ENCODE peak calls at places on chromosomes 16 and 17, in six cellular contexts. E, K, X, C, W and S are unnamed samples. For H3K9me3, the result is how much of the 10 kb centered on the place peaks cover.

GRCh38 chr16:57761957-57762356 is 26.4 kb downstream of the KATNB1 start:
- DNase-seq in K (no peak), W (no peak), X (no peak), C (no peak), E (no peak), S (no peak)

GRCh38 chr16:80174416-80174815 is 366.4 kb upstream of the DYNLRB2 start:
- DNase-seq in W (no peak), E (no peak), X (no peak), K (no peak), C (no peak), S (no peak)

GRCh38 chr17:67469208-67469980 is 92.3 kb downstream of the PITPNC1 start:
- DNase-seq in K (no peak), W (no peak), C (no peak), X (no peak), E (no peak), S (peak)

GRCh38 chr16:58331024-58331707 is 36.3 kb upstream of the PRSS54 start:
- DNase-seq in W (peak), X (no peak), C (no peak), E (no peak), K (no peak), S (no peak)

GRCh38 chr16:46812781-46813555 is 18.0 kb downstream of the C16orf87 start:
- DNase-seq in X (no peak), W (no peak), K (no peak), C (no peak), E (no peak), S (no peak)

GRCh38 chr16:30967795-30968194 is 10.2 kb downstream of the SETD1A start:
- DNase-seq in W (no peak), E (no peak), X (no peak), K (no peak), C (no peak), S (no peak)

GRCh38 chr17:72920513-72920912 is 172.0 kb downstream of the SLC39A11 start:
- DNase-seq in E (no peak), C (no peak), K (no peak), W (no peak), X (no peak), S (no peak)

GRCh38 chr17:78939615-78940014 is 14.4 kb upstream of the TIMP2 start:
- DNase-seq in W (no peak), X (no peak), E (no peak), C (no peak), K (no peak), S (no peak)

GRCh38 chr17:78341559-78342437 is 18.1 kb downstream of the SOCS3 start:
- DNase-seq in K (peak), X (peak), W (peak), C (peak), E (peak), S (peak)

GRCh38 chr17:71251936-71252335 is 868.9 kb upstream of the SOX9 start:
- DNase-seq in C (no peak), E (no peak), X (no peak), K (no peak), W (no peak), S (no peak)

GRCh38 chr16:67946128-67946569 is 2.2 kb upstream of the LCAT start:
- DNase-seq in K (no peak), C (no peak), W (no peak), E (no peak), X (no peak), S (no peak)

GRCh38 chr16:52740333-52740732 is 193.4 kb upstream of the TOX3 start:
- DNase-seq in X (no peak), C (no peak), E (no peak), K (no peak), W (no peak), S (no peak)

GRCh38 chr17:66733759-66734158 is 101.2 kb upstream of the CACNG5 start:
- DNase-seq in K (no peak), X (no peak), W (no peak), C (no peak), E (no peak), S (no peak)

GRCh38 chr17:74972107-74972972 is at the start of gene HID1:
- DNase-seq in C (peak), W (peak), X (peak), E (no peak), K (peak), S (peak)

GRCh38 chr17:17817552-17817947 is 19.2 kb downstream of the SREBF1 start:
- DNase-seq in W (no peak), X (no peak), E (no peak), K (no peak), C (no peak), S (no peak)

GRCh38 chr17:17815062-17815406 is 21.8 kb downstream of the SREBF1 start:
- DNase-seq in X (no peak), K (no peak), E (no peak), W (no peak), C (no peak), S (peak)

GRCh38 chr17:17816831-17817551 is 19.8 kb downstream of the SREBF1 start:
- DNase-seq in C (no peak), W (no peak), X (no peak), E (no peak), K (no peak), S (no peak)

GRCh38 chr17:17815436-17816200 is 21.2 kb downstream of the SREBF1 start:
- DNase-seq in K (no peak), C (no peak), W (no peak), E (no peak), X (no peak), S (no peak)

DNA sequence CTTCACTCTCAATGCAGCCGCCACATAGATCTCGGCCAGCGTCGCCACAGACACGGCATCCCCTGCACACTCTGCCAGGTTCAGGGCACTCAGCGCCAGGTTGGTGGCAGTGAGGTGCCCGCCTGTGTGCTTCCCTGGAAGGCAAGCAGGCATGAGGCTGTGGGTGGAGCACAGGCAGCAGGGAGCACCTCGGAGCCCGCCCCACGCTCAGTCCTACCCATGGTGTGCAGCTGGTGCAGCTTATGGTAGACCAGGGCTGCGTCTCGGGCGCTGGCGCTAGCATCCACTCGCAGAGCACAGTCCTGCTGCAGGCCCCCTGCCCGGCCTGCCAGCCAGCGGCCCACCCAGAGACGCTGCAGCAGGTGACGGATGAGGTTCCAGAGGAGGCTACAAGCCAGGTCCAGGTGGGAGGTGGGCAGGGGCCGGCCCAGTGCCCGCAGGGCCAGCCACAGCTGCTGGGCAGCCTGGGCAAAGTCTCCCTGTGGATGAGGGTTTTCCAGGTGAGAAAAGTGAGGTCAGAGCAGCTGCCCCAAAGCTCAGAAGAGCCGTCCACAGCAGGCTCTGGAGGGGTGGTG is 20.5 kb downstream of the SREBF1 start:
- DNase-seq in E (no peak), W (no peak), C (no peak), K (no peak), X (no peak), S (no peak)
- TF ChIP-seq POLR2A in E (no peak), W (no peak), C (no peak), K (no peak), X (no peak), S (no peak)

GRCh38 chr17:21679256-21680146 is 12.8 kb upstream of the KCNJ18 start:
- DNase-seq in K (no peak), W (no peak), C (no peak), X (no peak), E (no peak), S (no peak)
- H3K9me3 ChIP-seq in K (under half), W (under half), C (under half), X (under half), E (under half), S (under half)

GRCh38 chr16:17339764-17340541 is 130.8 kb downstream of the XYLT1 start:
- DNase-seq in E (no peak), C (peak), X (no peak), K (no peak), W (no peak), S (no peak)
- TF ChIP-seq CTCF in E (no peak), C (no peak), X (no peak), K (no peak), W (no peak), S (no peak)

GRCh38 chr16:11240636-11241473 is 15.1 kb downstream of the SOCS1 start:
- DNase-seq in K (no peak), C (peak), X (no peak), W (no peak), E (no peak), S (peak)
- TF ChIP-seq POLR2A in K (no peak), C (no peak), X (no peak), W (no peak), E (no peak), S (no peak)

GRCh38 chr16:78794581-78795300 is 695.3 kb downstream of the WWOX start:
- DNase-seq in W (no peak), E (no peak), C (no peak), K (no peak), X (no peak), S (no peak)
- H3K9me3 ChIP-seq in W (under half), E (under half), C (under half), K (under half), X (under half), S (under half)

GRCh38 chr17:80218391-80218790 is 1.7 kb downstream of the SGSH start:
- DNase-seq in C (no peak), W (no peak), E (no peak), X (no peak), K (no peak), S (no peak)

GRCh38 chr17:80220709-80221215 is 535 bp downstream of the SLC26A11 start:
- DNase-seq in K (peak), C (no peak), W (peak), X (peak), E (peak), S (no peak)

GRCh38 chr17:80221401-80221800 is 1.2 kb downstream of the SLC26A11 start:
- DNase-seq in E (no peak), X (no peak), C (no peak), K (no peak), W (no peak), S (no peak)

GRCh38 chr17:80219013-80219776 is 938 bp downstream of the SGSH start:
- DNase-seq in W (peak), E (peak), C (peak), K (peak), X (peak), S (peak)

GRCh38 chr17:80219777-80220708 is at the start of the genes SGSH and SLC26A11:
- DNase-seq in W (peak), K (peak), E (peak), C (peak), X (peak), S (peak)
- TF ChIP-seq CTCF in W (no peak), K (no peak), E (no peak), C (no peak), X (peak), S (no peak)

GRCh38 chr17:36149296-36149820 is 27.1 kb downstream of the TBC1D3B start:
- DNase-seq in W (peak), E (peak), X (peak), C (no peak), K (no peak), S (peak)
- TF ChIP-seq POLR2A in W (no peak), E (no peak), X (no peak), C (no peak), K (no peak), S (no peak)

DNA sequence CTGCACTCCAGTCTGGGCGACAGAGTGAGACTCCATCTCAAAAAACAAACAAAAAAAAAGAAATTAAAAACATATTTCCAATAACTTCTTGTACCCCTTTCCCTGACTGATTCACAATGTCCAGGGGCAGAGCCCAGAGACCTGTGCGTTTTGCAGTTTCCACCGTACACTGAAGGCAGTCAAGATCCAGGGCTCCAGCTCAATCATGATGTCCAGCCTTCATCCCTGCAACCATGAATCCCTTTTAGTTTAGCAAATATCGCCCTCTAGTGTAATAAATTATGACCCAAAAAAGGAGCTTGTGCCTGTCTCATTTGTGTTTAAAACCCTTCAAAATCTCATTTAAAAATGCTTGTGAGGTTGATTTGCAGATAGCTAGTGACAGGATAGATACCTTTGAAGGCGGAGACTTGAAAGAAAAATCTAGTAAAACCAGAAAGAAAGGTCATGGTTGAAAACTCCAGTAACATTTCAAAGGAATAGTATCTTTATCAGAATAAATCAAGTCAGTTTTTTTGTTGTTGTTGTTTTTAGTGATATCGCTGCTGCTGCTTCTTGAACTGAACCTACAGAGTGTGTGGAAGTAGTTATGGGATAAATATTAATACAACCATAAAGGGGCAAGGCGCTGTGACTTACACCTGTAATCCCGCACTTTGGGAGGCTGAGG is 3.7 kb upstream of the ERN1 start:
- DNase-seq in W (peak), K (peak), X (no peak), C (no peak), E (peak), S (no peak)
- H3K9me3 ChIP-seq in W (under half), K (under half), X (under half), C (under half), E (under half), S (under half)

DNA sequence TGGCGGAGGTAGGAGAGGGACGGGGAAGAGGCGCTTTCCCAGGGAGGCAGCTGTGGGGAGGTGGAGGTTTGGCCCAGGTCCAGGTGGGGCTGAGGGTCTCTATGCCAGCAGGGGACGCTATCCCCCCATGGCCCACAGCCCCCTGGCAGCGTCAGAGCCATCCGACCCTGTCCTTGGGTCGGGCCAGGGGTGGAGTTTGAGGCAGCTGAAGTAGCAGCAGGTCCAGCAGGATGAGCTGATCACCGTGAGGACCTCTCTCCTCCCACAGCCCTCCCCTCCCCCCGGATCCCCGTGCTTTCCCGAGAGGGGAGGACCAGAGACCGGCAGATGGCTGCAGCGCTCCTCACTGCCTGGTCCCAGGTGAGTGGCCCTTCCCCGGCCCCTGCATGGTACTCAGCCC is 3.2 kb downstream of the ZNF205 start:
- DNase-seq in W (no peak), C (no peak), K (no peak), X (no peak), E (no peak), S (no peak)
- TF ChIP-seq CTCF in W (no peak), C (no peak), K (no peak), X (no peak), E (no peak), S (no peak)